ENCODE peak calls at places on chromosome 18, in seven cellular contexts. P is NCI-H460; I is D341Med; D is AG09319; L is AG04449; A is activated CD8-positive, alpha-beta memory T cell treated with anti-CD3 and anti-CD28 coated beads for 1 hour; Z is activated T-cell treated with anti-CD3 and anti-CD28 coated beads for 24 hours. B is an unnamed sample.

GRCh38 chr18:80041424-80041823 is 7.2 kb downstream of the RBFA start:
- DNase-seq in P (no peak), I (no peak), D (no peak), L (no peak), A (no peak), Z (no peak), B (no peak)

GRCh38 chr18:26002375-26002774 is 88.0 kb downstream of the SS18 start:
- DNase-seq in P (no peak), I (no peak), D (no peak), L (no peak), A (no peak), Z (no peak), B (no peak)

GRCh38 chr18:74419761-74420160 is 37.3 kb downstream of the DIPK1C start:
- DNase-seq in P (no peak), I (no peak), D (no peak), L (no peak), A (no peak), Z (no peak), B (no peak)

GRCh38 chr18:21191596-21192307 is 50.3 kb upstream of the GREB1L start:
- DNase-seq in P (peak; percentile 41), I (peak; percentile 77), D (peak; percentile 28), L (no peak), A (no peak), Z (no peak), B (peak; percentile 32)

GRCh38 chr18:2534906-2535305 is 36.4 kb downstream of the METTL4 start:
- DNase-seq in P (no peak), I (no peak), D (no peak), L (no peak), A (no peak), Z (no peak), B (no peak)

GRCh38 chr18:70450658-70451253 is 161.9 kb downstream of the SOCS6 start:
- DNase-seq in P (no peak), I (no peak), D (peak; percentile 4), L (no peak), A (no peak), Z (no peak), B (no peak)

GRCh38 chr18:35432565-35433001 is 55.4 kb upstream of the ZNF396 start:
- DNase-seq in P (no peak), I (no peak), D (peak; percentile 3), L (peak; percentile 23), A (no peak), Z (no peak), B (no peak)

GRCh38 chr18:22829781-22830180 is 103.3 kb upstream of the RBBP8 start:
- DNase-seq in P (no peak), I (no peak), D (no peak), L (no peak), A (no peak), Z (no peak), B (no peak)

GRCh38 chr18:76426738-76427305 is 68.2 kb downstream of the ZNF516 start:
- DNase-seq in P (peak; percentile 4), I (peak; percentile 87), D (no peak), L (no peak), A (no peak), Z (no peak), B (no peak)

GRCh38 chr18:63368611-63369010 is 1.6 kb upstream of the KDSR start:
- DNase-seq in P (no peak), I (no peak), D (no peak), L (no peak), A (no peak), Z (no peak), B (no peak)

GRCh38 chr18:13511961-13512572 is 214.3 kb downstream of the FAM210A start:
- DNase-seq in P (no peak), I (peak; percentile 20), D (no peak), L (no peak), A (no peak), Z (no peak), B (no peak)

GRCh38 chr18:36387296-36387695 is 89.8 kb downstream of the FHOD3 start:
- DNase-seq in P (no peak), I (no peak), D (no peak), L (no peak), A (no peak), Z (no peak), B (no peak)

GRCh38 chr18:59950215-59950944 is 50.6 kb downstream of the PMAIP1 start:
- DNase-seq in P (no peak), I (no peak), D (no peak), L (no peak), A (no peak), Z (no peak), B (no peak)

B was measured in G401.